ENCODE peak calls at places on chromosome 22, in four cellular contexts. Q, O, G and A are unnamed samples.

GRCh38 chr22:39518996-39519680 is 1.2 kb upstream of the ATF4 start:
- DNase-seq in Q (no peak), O (peak), G (no peak), A (peak)

GRCh38 chr22:48940988-48941902 is 886.4 kb downstream of the BRD1 start:
- DNase-seq in Q (no peak), O (no peak), G (no peak), A (no peak)

GRCh38 chr22:17347724-17348123 is 21.5 kb upstream of the CECR2 start:
- DNase-seq in Q (no peak), O (no peak), G (no peak), A (no peak)

GRCh38 chr22:49365191-49365837 is 462.4 kb downstream of the BRD1 start:
- DNase-seq in Q (no peak), O (no peak), G (no peak), A (no peak)

GRCh38 chr22:38290347-38290746 is 17.5 kb upstream of the TMEM184B start:
- DNase-seq in Q (no peak), O (no peak), G (no peak), A (no peak)

GRCh38 chr22:42357634-42358296 is 74.4 kb downstream of the NFAM1 start:
- DNase-seq in Q (no peak), O (no peak), G (no peak), A (no peak)

GRCh38 chr22:26615149-26615548 is 2.7 kb downstream of the CRYBB1 start:
- DNase-seq in Q (peak), O (no peak), G (no peak), A (no peak)

GRCh38 chr22:50498322-50498861 is 9.1 kb downstream of the LMF2 start:
- DNase-seq in Q (no peak), O (peak), G (peak), A (peak)

GRCh38 chr22:49957826-49958461 is 2.6 kb upstream of the PIM3 start:
- DNase-seq in Q (no peak), O (no peak), G (no peak), A (no peak)

GRCh38 chr22:38122616-38123015 is 12.1 kb upstream of the BAIAP2L2 start:
- DNase-seq in Q (no peak), O (no peak), G (no peak), A (no peak)

GRCh38 chr22:33925194-33925593 is 4.9 kb upstream of the LARGE1 start:
- DNase-seq in Q (no peak), O (no peak), G (no peak), A (no peak)

GRCh38 chr22:33018232-33018864 is 39.8 kb downstream of the SYN3 start:
- DNase-seq in Q (peak), O (peak), G (peak), A (peak)

GRCh38 chr22:29606320-29606719 is 2.9 kb downstream of the NF2 start:
- DNase-seq in Q (no peak), O (no peak), G (no peak), A (no peak)

GRCh38 chr22:44668190-44668885 is 33.7 kb upstream of the PRR5 start:
- DNase-seq in Q (no peak), O (peak), G (no peak), A (peak)

GRCh38 chr22:40482391-40482790 is 112.0 kb downstream of the SGSM3 start:
- DNase-seq in Q (no peak), O (no peak), G (no peak), A (no peak)

GRCh38 chr22:37629928-37630327 is 9.5 kb upstream of the SH3BP1 start:
- DNase-seq in Q (no peak), O (no peak), G (no peak), A (no peak)

GRCh38 chr22:37019309-37020191 is at the start of the genes MPST and TST:
- DNase-seq in Q (no peak), O (peak), G (peak), A (peak)

GRCh38 chr22:29093030-29093429 is 20.2 kb downstream of the KREMEN1 start:
- DNase-seq in Q (no peak), O (no peak), G (no peak), A (no peak)

GRCh38 chr22:28883917-28884753 is 763 bp downstream of the ZNRF3 start:
- DNase-seq in Q (no peak), O (peak), G (no peak), A (peak)

GRCh38 chr22:48972979-48973693 is 854.5 kb downstream of the BRD1 start:
- DNase-seq in Q (no peak), O (no peak), G (no peak), A (no peak)

GRCh38 chr22:36816635-36817428 is at the start of gene PVALB:
- DNase-seq in Q (no peak), O (peak), G (no peak), A (peak)

GRCh38 chr22:28604961-28605360 is 74.7 kb downstream of the TTC28 start:
- DNase-seq in Q (no peak), O (no peak), G (no peak), A (no peak)

GRCh38 chr22:36884314-36885158 is 23.7 kb downstream of the NCF4 start:
- DNase-seq in Q (no peak), O (no peak), G (no peak), A (no peak)

GRCh38 chr22:49975543-49976389 is 15.2 kb downstream of the PIM3 start:
- DNase-seq in Q (no peak), O (peak), G (no peak), A (no peak)

GRCh38 chr22:37028692-37029674 is 9.4 kb downstream of the MPST start:
- DNase-seq in Q (no peak), O (no peak), G (no peak), A (no peak)

GRCh38 chr22:37196539-37197450 is 8.7 kb upstream of the C1QTNF6 start:
- DNase-seq in Q (no peak), O (no peak), G (peak), A (no peak)

GRCh38 chr22:34427436-34427835 is 507.2 kb upstream of the LARGE1 start:
- DNase-seq in Q (no peak), O (no peak), G (no peak), A (no peak)

GRCh38 chr22:28021116-28021997 is 102.3 kb upstream of the PITPNB start:
- DNase-seq in Q (no peak), O (no peak), G (no peak), A (no peak)

GRCh38 chr22:17085277-17086091 is 684 bp downstream of the IL17RA start:
- DNase-seq in Q (no peak), O (no peak), G (no peak), A (peak)

GRCh38 chr22:45254789-45255261 is 14.1 kb upstream of the KIAA0930 start:
- DNase-seq in Q (peak), O (no peak), G (no peak), A (no peak)

GRCh38 chr22:27207907-27208306 is 550.5 kb downstream of the MIAT start:
- DNase-seq in Q (no peak), O (no peak), G (no peak), A (no peak)

GRCh38 chr22:24848559-24849168 is 42.7 kb downstream of the SGSM1 start:
- DNase-seq in Q (no peak), O (no peak), G (no peak), A (no peak)

GRCh38 chr22:24843048-24843447 is 37.0 kb downstream of the SGSM1 start:
- DNase-seq in Q (no peak), O (no peak), G (no peak), A (no peak)

GRCh38 chr22:24845036-24845918 is 39.3 kb downstream of the SGSM1 start:
- DNase-seq in Q (no peak), O (no peak), G (no peak), A (no peak)

DNA sequence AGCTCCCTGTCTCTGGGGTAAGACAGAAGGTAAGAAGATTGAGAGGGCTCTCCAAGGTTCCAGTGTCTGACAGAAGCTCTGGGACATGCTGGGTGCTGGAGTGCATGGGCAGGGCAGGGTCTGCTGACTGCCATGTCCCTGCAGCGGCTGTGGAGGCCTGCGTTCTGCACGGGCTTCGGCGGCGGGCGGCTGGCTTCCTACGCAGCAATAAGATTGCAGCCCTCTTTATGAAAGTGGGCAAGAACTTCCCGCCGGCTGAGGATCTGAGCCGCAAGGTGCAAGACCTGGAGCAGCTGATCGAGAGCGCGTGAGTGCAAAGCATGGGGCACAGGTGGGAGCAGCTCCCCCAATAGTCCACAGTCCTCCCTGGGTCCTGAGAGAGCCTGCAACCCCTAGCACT is 41.5 kb downstream of the SGSM1 start:
- DNase-seq in Q (no peak), O (no peak), G (no peak), A (no peak)
- TF ChIP-seq FOXK2 in Q (no peak), O (no peak), G (no peak), A (no peak)

DNA sequence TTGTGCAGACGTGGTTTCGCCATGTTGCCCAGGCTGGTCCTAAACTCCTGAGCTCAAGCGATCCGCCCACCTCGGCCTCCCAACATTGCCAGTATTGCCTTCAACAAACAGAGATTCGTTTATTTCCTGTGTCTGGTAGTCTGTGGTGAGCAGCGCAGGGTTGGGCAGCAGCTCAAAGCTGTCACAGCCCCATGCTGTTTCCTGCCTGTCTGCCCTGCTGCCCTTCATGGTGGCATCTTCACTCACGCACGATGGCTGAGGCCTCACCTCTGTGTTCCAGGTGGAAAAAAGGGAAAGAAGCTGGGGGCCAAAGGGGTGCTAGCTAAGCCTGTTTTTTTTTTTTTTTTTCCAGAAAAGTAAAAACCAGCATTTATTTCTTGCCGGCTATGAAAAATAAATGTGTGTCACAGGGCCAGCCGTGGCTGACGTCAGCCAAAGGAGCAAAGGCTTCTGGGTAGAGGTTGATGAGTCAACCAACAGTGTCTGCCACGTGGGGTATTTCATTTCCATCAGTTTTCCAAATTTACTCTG is 28.8 kb downstream of the TBC1D22A start:
- DNase-seq in Q (no peak), O (no peak), G (no peak), A (no peak)
- TF ChIP-seq FOXK2 in Q (no peak), O (no peak), G (no peak), A (no peak)

DNA sequence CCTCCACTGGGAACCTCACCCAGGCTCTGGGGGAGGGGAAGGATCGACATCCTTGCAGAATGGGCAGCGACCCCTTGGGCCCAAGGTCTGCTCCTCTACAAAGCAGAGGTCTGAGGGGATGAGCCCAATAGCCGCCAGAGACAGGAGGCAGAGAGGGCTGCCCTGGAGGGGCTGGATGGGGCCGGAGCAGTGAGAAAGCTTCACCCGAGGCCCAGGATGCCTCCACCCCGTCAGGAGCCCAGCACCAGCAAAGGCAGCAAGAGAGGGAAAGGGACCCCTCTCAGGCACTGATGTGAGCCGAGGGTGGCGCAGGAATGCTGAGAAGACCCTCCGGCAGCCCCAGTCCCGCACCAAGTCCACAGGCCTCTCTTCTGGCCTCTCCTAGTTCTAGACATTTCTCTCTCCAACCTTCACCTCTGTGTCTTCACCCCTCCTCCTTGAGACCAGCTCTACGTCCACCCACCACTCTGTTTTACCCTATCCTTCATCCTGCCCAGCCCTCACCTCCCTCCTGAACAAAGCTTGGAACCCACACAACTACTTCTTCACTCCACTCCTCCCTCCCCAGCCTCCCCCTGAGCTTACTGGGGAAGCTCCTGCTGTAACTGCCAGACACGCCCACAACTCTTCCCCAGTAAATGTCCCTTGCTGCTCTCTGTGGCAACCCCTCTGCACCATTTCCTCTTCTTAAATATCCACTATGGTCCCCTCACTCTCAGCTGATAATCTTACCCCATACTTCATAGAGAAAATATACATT is 131.9 kb downstream of the MPPED1 start:
- DNase-seq in Q (no peak), O (no peak), G (no peak), A (no peak)
- TF ChIP-seq FOXK2 in Q (no peak), O (no peak), G (no peak), A (no peak)

GRCh38 chr22:22431271-22432220 is 77.0 kb downstream of the ZNF280B start:
- DNase-seq in Q (no peak), O (peak), G (peak), A (peak)
- TF ChIP-seq FOXK2 in Q (no peak), O (no peak), G (no peak), A (no peak)

DNA sequence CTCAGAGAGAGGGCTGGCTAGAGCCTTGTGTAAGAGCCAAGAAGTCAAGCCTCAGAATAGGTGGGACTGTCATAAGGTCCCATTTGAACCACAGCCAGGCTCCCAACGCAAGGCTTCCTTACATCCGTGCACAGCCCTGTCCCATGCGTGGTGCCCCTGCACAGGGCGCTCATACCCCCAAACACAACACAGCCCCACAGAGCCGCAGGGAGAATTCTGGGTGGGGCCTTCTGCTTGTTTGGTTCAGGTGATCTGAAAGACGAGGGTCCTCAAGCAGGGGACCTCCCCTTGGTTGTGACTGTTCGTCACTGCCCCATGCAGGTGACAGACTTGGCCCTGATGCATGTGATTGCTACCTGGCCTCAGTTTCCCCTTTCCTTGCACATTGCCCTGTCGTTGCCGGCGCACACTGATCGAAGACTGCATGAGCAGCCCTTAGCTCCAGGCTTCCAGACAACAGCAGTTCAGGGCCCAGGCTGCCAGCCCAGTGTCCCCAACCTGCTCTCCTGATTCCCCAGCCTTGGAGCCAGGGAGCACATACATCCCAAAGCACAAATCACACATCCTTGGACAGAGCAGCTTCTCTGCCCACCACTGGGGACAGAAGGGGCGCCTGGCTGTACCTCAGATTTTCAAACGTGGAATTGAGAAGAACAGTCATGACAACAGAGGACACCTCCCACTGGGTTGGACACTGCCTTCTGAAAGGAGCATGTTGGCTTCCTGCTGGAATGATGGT is 22.1 kb downstream of the GNAZ start:
- DNase-seq in Q (no peak), O (peak), G (no peak), A (no peak)
- TF ChIP-seq FOXK2 in Q (no peak), O (no peak), G (no peak), A (no peak)

GRCh38 chr22:24076091-24076867 is 65.2 kb downstream of the CABIN1 start:
- DNase-seq in Q (no peak), O (no peak), G (no peak), A (no peak)
- TF ChIP-seq FOXK2 in Q (no peak), O (no peak), G (no peak), A (no peak)